ENCODE peak calls at places on chromosome 3, in nine cellular contexts. T is GM06990; F is SK-N-DZ; O is EH; E is NCI-H748 treated with DMSO at 0.1 percent for 48 hours; I is left lobe of liver; R is stimulated activated CD4-positive, alpha-beta T cell treated with anti-CD3 and anti-CD28 coated beads, Interleukin-2, amount 100 ng/mL, for 24 hours; V is activated T-cell treated with anti-CD3 and anti-CD28 coated beads, Interleukin-2, amount 50 U/mL, for 72 hours; Q is anterior cingulate cortex. U is an unnamed sample.

GRCh38 chr3:145246291-145246690 is 914.7 kb downstream of the PLOD2 start:
- DNase-seq in V (no peak), Q (no peak), F (no peak), I (no peak), O (no peak), E (no peak), R (no peak), T (no peak), U (no peak)

GRCh38 chr3:72892081-72892763 is 4.4 kb downstream of the GXYLT2 start:
- DNase-seq in E (no peak), V (no peak), O (peak), I (no peak), T (no peak), Q (peak), R (no peak), F (no peak), U (no peak)

GRCh38 chr3:97719156-97719821 is 45.3 kb upstream of the ARL6 start:
- DNase-seq in I (peak), F (peak), T (peak), O (peak), R (peak), V (peak), E (peak), Q (no peak), U (peak)

GRCh38 chr3:146501752-146502151 is 32.4 kb upstream of the PLSCR2 start:
- DNase-seq in V (no peak), I (no peak), Q (no peak), R (no peak), O (no peak), T (peak), F (no peak), E (no peak), U (no peak)

GRCh38 chr3:44963571-44964325 is 12.2 kb downstream of the ZDHHC3 start:
- DNase-seq in O (no peak), E (no peak), I (no peak), F (no peak), R (no peak), V (no peak), Q (no peak), T (no peak), U (no peak)

GRCh38 chr3:143168518-143169192 is 49.1 kb downstream of the CHST2 start:
- DNase-seq in I (no peak), F (no peak), Q (no peak), T (no peak), O (peak), E (no peak), V (no peak), R (no peak), U (no peak)

GRCh38 chr3:15159501-15160136 is 46.4 kb upstream of the CAPN7 start:
- DNase-seq in T (no peak), R (no peak), I (no peak), F (no peak), Q (no peak), E (no peak), V (no peak), O (peak), U (no peak)

GRCh38 chr3:58173029-58173669 is 37.6 kb downstream of the DNASE1L3 start:
- DNase-seq in F (no peak), I (no peak), R (no peak), O (no peak), V (no peak), E (no peak), T (no peak), Q (no peak), U (no peak)

GRCh38 chr3:7075120-7075519 is 214.2 kb downstream of the GRM7 start:
- DNase-seq in R (no peak), O (no peak), V (no peak), Q (no peak), E (no peak), T (no peak), I (no peak), F (no peak), U (no peak)

GRCh38 chr3:183814240-183814639 is 11.1 kb downstream of the MAP6D1 start:
- DNase-seq in F (no peak), Q (no peak), O (no peak), I (no peak), E (no peak), R (no peak), V (no peak), T (no peak), U (no peak)

GRCh38 chr3:70433091-70433490 is 120.7 kb upstream of the MDFIC2 start:
- DNase-seq in I (no peak), Q (no peak), R (no peak), F (no peak), V (no peak), E (no peak), O (peak), T (no peak), U (no peak)

GRCh38 chr3:192409838-192410683 is 317.3 kb downstream of the FGF12 start:
- DNase-seq in F (no peak), V (no peak), R (no peak), Q (no peak), E (peak), T (no peak), I (no peak), O (no peak), U (no peak)

GRCh38 chr3:105785790-105786189 is 83.0 kb downstream of the CBLB start:
- DNase-seq in V (no peak), Q (no peak), F (no peak), R (no peak), T (no peak), I (no peak), E (no peak), O (no peak), U (no peak)

GRCh38 chr3:30112904-30113484 is 493.4 kb upstream of the TGFBR2 start:
- DNase-seq in F (peak), I (no peak), O (peak), R (no peak), V (no peak), T (no peak), Q (no peak), E (peak), U (no peak)

GRCh38 chr3:178350763-178351162 is 185.5 kb upstream of the KCNMB2 start:
- DNase-seq in I (no peak), O (peak), F (no peak), E (no peak), Q (no peak), R (no peak), V (no peak), T (no peak), U (no peak)

GRCh38 chr3:10511809-10512494 is 6.6 kb upstream of the ATP2B2 start:
- DNase-seq in R (no peak), Q (no peak), E (no peak), F (no peak), I (no peak), T (no peak), V (no peak), O (peak), U (no peak)

GRCh38 chr3:146554168-146554760 is 9.9 kb upstream of the PLSCR1 start:
- DNase-seq in R (no peak), F (no peak), E (no peak), Q (no peak), O (peak), V (no peak), T (no peak), I (no peak), U (no peak)

GRCh38 chr3:126985143-126985985 is 2.4 kb downstream of the PLXNA1 start:
- DNase-seq in E (no peak), I (no peak), R (no peak), T (no peak), V (no peak), Q (no peak), F (peak), O (no peak), U (no peak)

GRCh38 chr3:56251343-56251945 is 216.8 kb downstream of the ERC2 start:
- DNase-seq in Q (no peak), O (peak), F (peak), R (peak), T (no peak), I (peak), V (peak), E (peak), U (no peak)

GRCh38 chr3:98986073-98986472 is 84.6 kb upstream of the DCBLD2 start:
- DNase-seq in V (no peak), F (peak), O (peak), T (no peak), E (no peak), I (no peak), R (no peak), Q (no peak), U (no peak)

GRCh38 chr3:60841355-60841754 is 409.9 kb downstream of the FHIT start:
- DNase-seq in Q (no peak), T (no peak), O (peak), R (no peak), I (peak), F (no peak), E (no peak), V (no peak), U (no peak)

GRCh38 chr3:165800970-165801369 is 36.3 kb downstream of the BCHE start:
- DNase-seq in E (no peak), F (no peak), Q (no peak), T (peak), O (no peak), R (no peak), V (no peak), I (no peak), U (no peak)

GRCh38 chr3:122745365-122746021 is 48.1 kb downstream of the HSPBAP1 start:
- DNase-seq in E (no peak), I (no peak), Q (no peak), V (no peak), F (no peak), O (peak), T (no peak), R (no peak), U (no peak)

GRCh38 chr3:143078883-143079282 is 40.7 kb upstream of the CHST2 start:
- DNase-seq in Q (no peak), F (no peak), E (no peak), O (peak), I (no peak), T (no peak), R (no peak), V (no peak), U (no peak)

GRCh38 chr3:119294402-119294888 is 262 bp downstream of the ARHGAP31 start:
- DNase-seq in T (peak), O (no peak), I (peak), F (no peak), V (peak), Q (peak), E (no peak), R (peak), U (peak)

GRCh38 chr3:13092621-13093339 is 19.6 kb upstream of the IQSEC1 start:
- DNase-seq in T (no peak), I (peak), E (no peak), Q (no peak), R (no peak), V (no peak), O (no peak), F (no peak), U (no peak)

GRCh38 chr3:10528046-10528445 is 22.7 kb upstream of the ATP2B2 start:
- DNase-seq in V (no peak), Q (no peak), E (no peak), T (no peak), O (no peak), F (no peak), R (peak), I (no peak), U (no peak)

GRCh38 chr3:33194303-33194702 is 24.3 kb downstream of the SUSD5 start:
- DNase-seq in F (peak), O (no peak), E (no peak), T (no peak), R (no peak), Q (no peak), I (no peak), V (no peak), U (no peak)

GRCh38 chr3:182636646-182637045 is 156.7 kb upstream of the ATP11B start:
- DNase-seq in T (no peak), I (no peak), V (no peak), O (no peak), Q (no peak), R (no peak), E (no peak), F (no peak), U (no peak)

GRCh38 chr3:45950686-45951600 is 7.7 kb downstream of the CXCR6 start:
- DNase-seq in F (no peak), E (no peak), R (peak), Q (no peak), V (peak), T (no peak), O (peak), I (no peak), U (peak)

GRCh38 chr3:155500429-155500828 is 206.9 kb upstream of the STRIT1 start:
- DNase-seq in Q (no peak), R (no peak), T (no peak), E (no peak), O (no peak), I (no peak), V (no peak), F (no peak), U (no peak)

GRCh38 chr3:85576801-85577200 is 618.0 kb downstream of the CADM2 start:
- DNase-seq in Q (no peak), E (no peak), T (no peak), O (no peak), R (no peak), F (no peak), V (no peak), I (no peak), U (no peak)

GRCh38 chr3:100047455-100048141 is 66.7 kb downstream of the FILIP1L start:
- DNase-seq in R (peak), O (peak), I (no peak), T (peak), V (no peak), F (no peak), E (no peak), Q (no peak), U (no peak)

GRCh38 chr3:185504636-185505035 is 5.8 kb upstream of the TMEM41A start:
- DNase-seq in I (no peak), E (no peak), T (no peak), F (no peak), Q (no peak), O (no peak), V (no peak), R (no peak), U (no peak)

U was measured in activated naive CD8-positive, alpha-beta T cell treated with anti-CD3 and anti-CD28 coated beads, Interleukin-2, amount 50 U/mL, for 16 hours.